ENCODE peak calls at places on chromosomes 1 and 21, in seven cellular contexts. Z is T-helper 17 cell; B is AG04450; D is lung microvascular endothelial cell; L is GM10248; C is activated gamma-delta T cell treated with anti-CD3 and anti-CD28 coated beads, Interleukin-2, amount 50 U/mL, for 16 hours; X is natural killer cell. Q is an unnamed sample.

GRCh38 chr1:2523891-2524609 is 2.3 kb downstream of the PANK4 start:
- DNase-seq in X (no peak), C (peak), B (no peak), D (no peak), Z (no peak), L (no peak), Q (no peak)

GRCh38 chr1:17688217-17688810 is 66.8 kb upstream of the ACTL8 start:
- DNase-seq in B (no peak), Z (no peak), C (no peak), D (no peak), X (no peak), L (no peak), Q (no peak)

GRCh38 chr1:210440081-210440480 is 111.4 kb downstream of the HHAT start:
- DNase-seq in B (no peak), X (no peak), L (no peak), D (no peak), C (no peak), Z (no peak), Q (no peak)

GRCh38 chr1:168291222-168291824 is 10.6 kb downstream of the TBX19 start:
- DNase-seq in L (no peak), X (no peak), D (no peak), C (no peak), Z (no peak), B (no peak), Q (no peak)

GRCh38 chr1:113169591-113169990 is 96.6 kb downstream of the LRIG2 start:
- DNase-seq in L (no peak), Z (no peak), C (no peak), D (no peak), X (no peak), B (no peak), Q (no peak)

GRCh38 chr1:45348966-45349677 is 8.9 kb upstream of the MUTYH start:
- DNase-seq in C (no peak), B (no peak), L (no peak), D (no peak), X (no peak), Z (no peak), Q (no peak)

GRCh38 chr21:35333831-35334593 is 284.9 kb upstream of the RUNX1 start:
- DNase-seq in C (no peak), D (no peak), Z (no peak), X (no peak), B (no peak), L (no peak), Q (no peak)

GRCh38 chr1:98053471-98054366 is 132.9 kb upstream of the DPYD start:
- DNase-seq in D (peak), C (peak), B (no peak), X (peak), Z (peak), L (peak), Q (peak)

GRCh38 chr1:100378956-100379355 is 26.6 kb downstream of the CDC14A start:
- DNase-seq in X (no peak), D (no peak), C (no peak), B (no peak), L (no peak), Z (no peak), Q (no peak)

GRCh38 chr1:59520194-59520593 is 223.3 kb downstream of the FGGY start:
- DNase-seq in L (no peak), Z (no peak), B (no peak), C (no peak), X (no peak), D (peak), Q (no peak)

GRCh38 chr1:8962812-8963669 is 17.4 kb downstream of the CA6 start:
- DNase-seq in X (no peak), C (peak), L (peak), D (peak), Z (no peak), B (no peak), Q (no peak)

GRCh38 chr1:93997756-93998155 is 88.5 kb upstream of the GCLM start:
- DNase-seq in C (no peak), L (no peak), D (no peak), Z (no peak), B (no peak), X (no peak), Q (peak)

GRCh38 chr1:233328661-233329498 is 1.4 kb downstream of the MAP3K21 start:
- DNase-seq in L (no peak), Z (no peak), B (no peak), D (peak), C (no peak), X (no peak), Q (no peak)

GRCh38 chr1:40036574-40036973 is 4.0 kb upstream of the CAP1 start:
- DNase-seq in L (no peak), Z (no peak), X (no peak), C (no peak), B (no peak), D (peak), Q (no peak)

GRCh38 chr1:89358287-89358893 is 5.5 kb upstream of the GBP6 start:
- DNase-seq in Z (peak), C (peak), X (peak), B (peak), L (peak), D (peak), Q (no peak)

GRCh38 chr1:21543598-21543997 is 34.4 kb downstream of the ALPL start:
- DNase-seq in D (no peak), L (no peak), Z (no peak), C (no peak), B (no peak), X (no peak), Q (no peak)

GRCh38 chr1:42931108-42931539 is 27.5 kb downstream of the SLC2A1 start:
- DNase-seq in D (peak), L (peak), Z (peak), C (peak), B (no peak), X (peak), Q (no peak)

GRCh38 chr1:89523597-89524368 is 846 bp upstream of the LRRC8B start:
- DNase-seq in X (no peak), C (peak), D (no peak), Z (no peak), B (no peak), L (peak), Q (no peak)

GRCh38 chr1:54854376-54855020 is 32.5 kb downstream of the DHCR24 start:
- DNase-seq in L (no peak), B (no peak), D (no peak), C (no peak), Z (no peak), X (no peak), Q (no peak)

GRCh38 chr1:117857434-117857833 is 72.0 kb downstream of the GDAP2 start:
- DNase-seq in Z (no peak), B (no peak), X (no peak), C (no peak), L (no peak), D (no peak), Q (no peak)

GRCh38 chr1:25817840-25818501 is 1.8 kb upstream of the MTFR1L start:
- DNase-seq in X (no peak), B (no peak), L (no peak), C (no peak), D (no peak), Z (no peak), Q (no peak)

GRCh38 chr1:109197163-109198042 is 16.3 kb upstream of the SARS1 start:
- DNase-seq in B (peak), C (no peak), Z (no peak), X (no peak), L (no peak), D (peak), Q (no peak)

GRCh38 chr1:5868931-5869500 is 123.2 kb downstream of the NPHP4 start:
- DNase-seq in D (no peak), Z (no peak), C (no peak), L (no peak), X (no peak), B (no peak), Q (no peak)

GRCh38 chr1:1272341-1273151 is 1.1 kb downstream of the UBE2J2 start:
- DNase-seq in D (peak), C (no peak), B (no peak), Z (no peak), L (no peak), X (no peak), Q (no peak)

GRCh38 chr1:36968730-36969129 is 65.6 kb downstream of the GRIK3 start:
- DNase-seq in L (no peak), X (no peak), D (no peak), B (no peak), Z (no peak), C (no peak), Q (no peak)

GRCh38 chr1:116127123-116127847 is 16.1 kb downstream of the MAB21L3 start:
- DNase-seq in L (no peak), D (no peak), X (no peak), B (no peak), C (no peak), Z (no peak), Q (peak)

GRCh38 chr1:103191327-103191726 is 83.0 kb upstream of the COL11A1 start:
- DNase-seq in X (no peak), C (no peak), Z (no peak), B (no peak), L (no peak), D (no peak), Q (no peak)

GRCh38 chr1:54253480-54253879 is 53.5 kb downstream of the MRPL37 start:
- DNase-seq in B (peak), X (no peak), D (peak), L (no peak), Z (no peak), C (no peak), Q (no peak)

GRCh38 chr1:245431706-245432105 is 276.9 kb downstream of the KIF26B start:
- DNase-seq in D (no peak), Z (no peak), B (no peak), C (no peak), X (no peak), L (no peak), Q (no peak)

GRCh38 chr21:27561116-27561515 is 594.2 kb upstream of the ADAMTS5 start:
- DNase-seq in D (no peak), Z (no peak), X (no peak), B (no peak), L (no peak), C (no peak), Q (no peak)

GRCh38 chr1:154476791-154477190 is 25.2 kb upstream of the TDRD10 start:
- DNase-seq in Z (no peak), L (no peak), X (no peak), B (no peak), C (no peak), D (no peak), Q (no peak)

GRCh38 chr1:44024031-44024902 is 7.0 kb downstream of the SLC6A9 start:
- DNase-seq in B (no peak), D (no peak), Z (no peak), C (no peak), X (no peak), L (no peak), Q (no peak)

Q was measured in osteocyte.